ENCODE peak calls at places on chromosomes 7 and 10, in six cellular contexts. G is foreskin fibroblast; W is activated CD8-positive, alpha-beta T cell treated with anti-CD3 and anti-CD28 coated beads for 36 hours; P is stimulated activated naive CD4-positive, alpha-beta T cell treated with Interleukin-2 at 50 U/mL for 16 hours; O is frontal cortex; K is Caki2. H is an unnamed sample.

GRCh38 chr10:62333135-62333889 is 40.9 kb upstream of the ZNF365 start:
- DNase-seq in G (no peak), W (no peak), P (no peak), O (no peak), K (no peak), H (no peak)

GRCh38 chr7:90625562-90625961 is 29.4 kb downstream of the CDK14 start:
- DNase-seq in G (peak), W (no peak), P (no peak), O (no peak), K (peak), H (no peak)

GRCh38 chr10:73850205-73850604 is 24.1 kb downstream of the CAMK2G start:
- DNase-seq in G (no peak), W (no peak), P (no peak), O (no peak), K (no peak), H (no peak)

GRCh38 chr7:96388166-96388565 is 66.3 kb upstream of the SLC25A13 start:
- DNase-seq in G (peak), W (no peak), P (no peak), O (no peak), K (no peak), H (no peak)

GRCh38 chr10:115073796-115074195 is 19.4 kb upstream of the ATRNL1 start:
- DNase-seq in G (no peak), W (no peak), P (no peak), O (no peak), K (no peak), H (no peak)

GRCh38 chr7:158237672-158238335 is 349.8 kb downstream of the PTPRN2 start:
- DNase-seq in G (no peak), W (no peak), P (no peak), O (no peak), K (no peak), H (no peak)

GRCh38 chr7:1637155-1637554 is 32.9 kb upstream of the ELFN1 start:
- DNase-seq in G (no peak), W (no peak), P (no peak), O (no peak), K (no peak), H (no peak)

GRCh38 chr10:116877391-116877790 is 28.1 kb downstream of the ENO4 start:
- DNase-seq in G (no peak), W (no peak), P (no peak), O (no peak), K (no peak), H (no peak)

GRCh38 chr10:68560201-68560915 is at the start of gene TET1:
- DNase-seq in G (no peak), W (peak), P (no peak), O (peak), K (no peak), H (peak)

GRCh38 chr7:127904706-127905056 is 126.6 kb downstream of the LRRC4 start:
- DNase-seq in G (no peak), W (no peak), P (no peak), O (no peak), K (no peak), H (no peak)